ENCODE peak calls at places on chromosomes 2 and 18, in seven cellular contexts. H is HCT116, D is stomach, P is left ventricle myocardium inferior, R is fibroblast of pulmonary artery, O is endodermal cell, N is mucosa of descending colon. Y is an unnamed sample.

GRCh38 chr2:69789129-69789528 is 40.3 kb upstream of the GMCL1 start:
- DNase-seq in H (no peak), D (no peak), P (no peak), R (peak; percentile 83), O (peak; percentile 65), N (no peak), Y (no peak)

GRCh38 chr2:155250800-155251199 is 552.3 kb downstream of the KCNJ3 start:
- DNase-seq in H (peak; percentile 44), D (no peak), P (no peak), R (no peak), O (peak; percentile 45), N (no peak), Y (no peak)

GRCh38 chr2:179137191-179137590 is 87.3 kb upstream of the CCDC141 start:
- DNase-seq in H (no peak), D (no peak), P (no peak), R (no peak), O (no peak), N (no peak), Y (no peak)

GRCh38 chr18:4125246-4125938 is 329.7 kb downstream of the DLGAP1 start:
- DNase-seq in H (no peak), D (no peak), P (peak; percentile 14), R (peak; percentile 37), O (peak; percentile 73), N (no peak), Y (no peak)

GRCh38 chr18:43590182-43590903 is 313.1 kb upstream of the SYT4 start:
- DNase-seq in H (no peak), D (peak; percentile 53), P (no peak), R (no peak), O (no peak), N (peak; percentile 18), Y (no peak)

GRCh38 chr2:138948070-138948539 is 167.9 kb upstream of the NXPH2 start:
- DNase-seq in H (peak; percentile 97), D (no peak), P (no peak), R (peak; percentile 90), O (no peak), N (no peak), Y (peak; percentile 10)

GRCh38 chr2:7035884-7036283 is 118.7 kb downstream of the RNF144A start:
- DNase-seq in H (no peak), D (no peak), P (no peak), R (no peak), O (no peak), N (no peak), Y (no peak)

GRCh38 chr2:39620067-39620466 is 45.6 kb upstream of the TMEM178A start:
- DNase-seq in H (no peak), D (peak; percentile 56), P (peak; percentile 43), R (peak; percentile 95), O (no peak), N (no peak), Y (peak; percentile 54)

GRCh38 chr2:181426687-181427086 is 30.5 kb upstream of the ITGA4 start:
- DNase-seq in H (no peak), D (no peak), P (no peak), R (no peak), O (no peak), N (no peak), Y (no peak)

GRCh38 chr2:202161106-202161836 is 77.1 kb downstream of the SUMO1 start:
- DNase-seq in H (no peak), D (no peak), P (no peak), R (no peak), O (no peak), N (no peak), Y (no peak)

GRCh38 chr18:30987479-30988241 is 54.9 kb downstream of the DSC3 start:
- DNase-seq in H (peak; percentile 83), D (peak; percentile 27), P (no peak), R (peak; percentile 36), O (no peak), N (peak; percentile 41), Y (no peak)

GRCh38 chr2:12321886-12322285 is 394.9 kb upstream of the TRIB2 start:
- DNase-seq in H (no peak), D (no peak), P (no peak), R (no peak), O (no peak), N (no peak), Y (no peak)

GRCh38 chr2:12330916-12331315 is 385.8 kb upstream of the TRIB2 start:
- DNase-seq in H (no peak), D (no peak), P (no peak), R (peak; percentile 56), O (no peak), N (no peak), Y (no peak)

GRCh38 chr2:12331698-12332097 is 385.0 kb upstream of the TRIB2 start:
- DNase-seq in H (no peak), D (no peak), P (no peak), R (no peak), O (no peak), N (no peak), Y (no peak)

GRCh38 chr2:12325806-12326205 is 390.9 kb upstream of the TRIB2 start:
- DNase-seq in H (no peak), D (peak; percentile 53), P (no peak), R (peak; percentile 88), O (no peak), N (no peak), Y (no peak)

DNA sequence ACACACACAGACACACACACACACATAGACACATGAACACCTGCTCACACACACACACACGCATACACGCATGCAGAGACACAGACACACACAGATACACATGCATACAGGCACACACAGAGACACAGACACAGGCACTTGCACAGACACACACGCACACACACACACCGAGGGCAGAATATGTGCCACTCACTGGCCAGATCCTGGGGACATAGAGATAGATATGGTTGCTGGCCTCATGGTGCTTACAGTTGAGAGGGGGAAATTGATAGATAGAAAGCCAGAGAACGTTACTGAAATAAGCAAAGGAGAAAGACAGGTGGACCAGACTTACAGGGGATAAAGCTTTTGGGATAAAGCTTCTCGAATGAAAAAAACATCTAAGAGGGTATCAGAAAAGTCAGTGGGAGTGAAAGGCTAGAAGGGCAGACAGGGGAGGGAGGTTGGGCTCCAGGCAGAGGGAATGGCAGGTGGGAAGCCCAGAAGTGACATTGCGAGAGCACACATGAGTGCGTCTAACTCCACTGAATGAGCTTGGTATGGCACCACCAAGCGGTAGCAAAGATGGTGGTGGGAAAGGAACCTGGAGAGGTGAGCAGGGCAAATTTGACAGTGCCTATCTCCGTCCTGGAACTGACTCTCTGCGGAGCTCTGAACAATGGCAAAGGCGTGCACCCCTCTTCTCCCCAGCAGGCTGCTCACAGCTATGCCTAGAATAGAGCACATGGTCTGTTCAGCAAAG is 390.1 kb upstream of the TRIB2 start:
- DNase-seq in H (no peak), D (no peak), P (no peak), R (no peak), O (peak; percentile 79), N (no peak), Y (no peak)
- TF ChIP-seq CTCF in H (no peak), D (no peak), P (peak; percentile 48), R (no peak), O (peak; percentile 72), N (no peak), Y (no peak)

GRCh38 chr2:42360493-42360889 is 526 bp downstream of the COX7A2L start:
- DNase-seq in H (no peak), D (no peak), P (no peak), R (no peak), O (no peak), N (no peak), Y (no peak)

GRCh38 chr2:42360890-42361727 is at the start of gene COX7A2L:
- DNase-seq in H (peak; percentile 92), D (peak; percentile 96), P (peak; percentile 96), R (peak; percentile 98), O (peak; percentile 99), N (peak; percentile 99), Y (peak; percentile 87)

GRCh38 chr2:42359894-42360483 is 1.0 kb downstream of the COX7A2L start:
- DNase-seq in H (no peak), D (no peak), P (no peak), R (peak; percentile 72), O (no peak), N (no peak), Y (no peak)

GRCh38 chr2:42361728-42362298 is 796 bp upstream of the COX7A2L start:
- DNase-seq in H (no peak), D (no peak), P (no peak), R (no peak), O (no peak), N (no peak), Y (no peak)

GRCh38 chr2:42359304-42359749 is 1.7 kb downstream of the COX7A2L start:
- DNase-seq in H (no peak), D (no peak), P (no peak), R (no peak), O (no peak), N (no peak), Y (no peak)
- H3K4me3 ChIP-seq in H (peak overlapping the region; percentile 99), D (peak overlapping the region; percentile 88), P (peak overlapping the region; percentile 94), R (peak overlapping the region; percentile 97), O (peak overlapping the region; percentile 91), N (no peak overlapping the region), Y (peak overlapping the region; percentile 84)

GRCh38 chr2:25567406-25567805 is 106.0 kb downstream of the DTNB start:
- DNase-seq in H (peak; percentile 10), D (no peak), P (no peak), R (peak; percentile 71), O (no peak), N (no peak), Y (no peak)
- TF ChIP-seq CTCF in H (peak; percentile 52), D (no peak), P (peak; percentile 53), R (peak; percentile 63), O (peak; percentile 74), N (no peak), Y (peak; percentile 40)

GRCh38 chr2:26850002-26850431 is 2.1 kb downstream of the DPYSL5 start:
- DNase-seq in H (no peak), D (no peak), P (no peak), R (no peak), O (peak; percentile 48), N (no peak), Y (no peak)

GRCh38 chr2:26849056-26850001 is 1.4 kb downstream of the DPYSL5 start:
- DNase-seq in H (no peak), D (no peak), P (no peak), R (no peak), O (peak; percentile 81), N (no peak), Y (no peak)

GRCh38 chr2:26846881-26847662 is 860 bp upstream of the DPYSL5 start:
- DNase-seq in H (no peak), D (no peak), P (no peak), R (no peak), O (no peak), N (no peak), Y (no peak)

GRCh38 chr2:26847663-26848335 is at the start of gene DPYSL5:
- DNase-seq in H (peak; percentile 10), D (no peak), P (no peak), R (no peak), O (peak; percentile 92), N (no peak), Y (no peak)

DNA sequence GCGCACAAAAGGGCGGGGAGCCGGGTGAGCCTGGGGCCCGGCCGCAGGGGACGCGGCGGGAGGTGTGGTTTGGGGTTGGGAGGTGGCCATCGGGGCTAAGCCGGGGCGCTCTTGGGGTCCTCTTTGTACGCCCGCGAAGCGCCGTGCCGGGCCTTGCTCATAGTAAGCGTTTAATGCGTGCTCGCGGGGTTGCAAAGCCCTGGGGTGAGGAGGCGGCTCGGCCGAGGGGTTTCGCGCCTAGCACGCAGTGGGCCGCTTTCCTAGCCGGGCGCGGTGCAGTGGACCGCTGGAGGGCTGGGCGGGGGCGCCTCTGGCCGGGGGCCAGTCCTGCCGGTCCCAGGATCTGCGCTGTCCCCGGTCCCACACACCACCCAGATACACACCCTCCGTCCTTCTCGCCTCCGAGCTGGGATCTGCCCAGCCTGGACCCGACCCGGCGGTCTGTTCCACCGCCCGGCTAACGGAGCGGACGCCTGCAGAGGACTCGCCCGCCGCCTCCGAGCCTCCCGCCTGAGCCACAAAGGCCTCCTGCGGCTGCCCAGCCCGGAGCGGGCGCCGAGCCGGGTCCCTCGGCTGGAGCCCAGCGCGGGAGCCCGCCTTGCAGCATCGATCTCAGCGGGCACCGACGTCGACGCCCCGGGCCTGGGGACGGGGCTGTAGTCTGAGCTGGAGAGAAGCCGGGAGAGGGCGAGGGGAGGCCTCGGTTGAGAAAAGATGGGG is 564 bp downstream of the DPYSL5 start:
- DNase-seq in H (no peak), D (no peak), P (no peak), R (no peak), O (peak; percentile 84), N (no peak), Y (no peak)
- H3K4me3 ChIP-seq in H (peak overlapping the region; percentile 54), D (peak overlapping the region; percentile 46), P (peak overlapping the region; percentile 61), R (no peak overlapping the region), O (peak overlapping the region; percentile 76), N (no peak overlapping the region), Y (no peak overlapping the region)

Y was measured in HFF-Myc.